ENCODE peak calls at places on chromosomes 1 and 21, in four cellular contexts. E is K562, B is IMR-90, I is GM12878. A is an unnamed sample.

GRCh38 chr1:64505232-64505943 is 35.5 kb downstream of the CACHD1 start:
- DNase-seq in E (peak), B (no peak), I (no peak), A (no peak)

GRCh38 chr1:31689821-31690220 is 14.0 kb downstream of the COL16A1 start:
- DNase-seq in E (no peak), B (peak), I (no peak), A (no peak)

GRCh38 chr1:83849191-83850061 is 149.5 kb downstream of the TTLL7 start:
- DNase-seq in E (no peak), B (no peak), I (no peak), A (no peak)

GRCh38 chr1:109134423-109134822 is 20.5 kb downstream of the ELAPOR1 start:
- DNase-seq in E (peak), B (no peak), I (no peak), A (no peak)

GRCh38 chr1:53327183-53327941 is 508 bp downstream of the LRP8 start:
- DNase-seq in E (peak), B (peak), I (no peak), A (peak)

GRCh38 chr1:228986093-228986904 is 251.0 kb downstream of the RHOU start:
- DNase-seq in E (no peak), B (peak), I (no peak), A (no peak)

GRCh38 chr1:202007703-202008489 is 2.5 kb upstream of the ELF3 start:
- DNase-seq in E (peak), B (no peak), I (no peak), A (peak)

GRCh38 chr21:29697555-29698193 is 242.1 kb downstream of the GRIK1 start:
- DNase-seq in E (no peak), B (peak), I (no peak), A (no peak)

GRCh38 chr21:29258626-29259335 is 39.9 kb upstream of the BACH1 start:
- DNase-seq in E (no peak), B (peak), I (no peak), A (no peak)

GRCh38 chr1:230801441-230801840 is 54.3 kb downstream of the CAPN9 start:
- DNase-seq in E (no peak), B (no peak), I (no peak), A (no peak)

GRCh38 chr1:109295712-109296415 is 10.9 kb downstream of the MYBPHL start:
- DNase-seq in E (no peak), B (no peak), I (no peak), A (no peak)

GRCh38 chr1:2136386-2136821 is 58.2 kb downstream of the FAAP20 start:
- DNase-seq in E (no peak), B (no peak), I (no peak), A (no peak)

GRCh38 chr1:39410915-39411436 is 80.5 kb upstream of the BMP8A start:
- DNase-seq in E (peak), B (peak), I (no peak), A (no peak)

GRCh38 chr1:113615425-113615824 is 143.9 kb downstream of the PHTF1 start:
- DNase-seq in E (no peak), B (peak), I (no peak), A (no peak)

GRCh38 chr1:163120372-163120771 is 51.2 kb downstream of the RGS4 start:
- DNase-seq in E (no peak), B (no peak), I (no peak), A (no peak)

GRCh38 chr1:156337888-156338179 is 258 bp downstream of the CCT3 start:
- DNase-seq in E (no peak), B (no peak), I (no peak), A (no peak)

GRCh38 chr1:239706245-239706892 is 320.0 kb downstream of the CHRM3 start:
- DNase-seq in E (no peak), B (no peak), I (no peak), A (no peak)

GRCh38 chr1:228287541-228288425 is 79.9 kb downstream of the OBSCN start:
- DNase-seq in E (no peak), B (no peak), I (no peak), A (no peak)

GRCh38 chr1:220409751-220410370 is 118.1 kb upstream of the MARK1 start:
- DNase-seq in E (no peak), B (no peak), I (no peak), A (no peak)

GRCh38 chr1:8497196-8497878 is 179.4 kb downstream of the SLC45A1 start:
- DNase-seq in E (no peak), B (peak), I (no peak), A (no peak)

GRCh38 chr1:183457449-183457848 is 14.8 kb upstream of the SMG7 start:
- DNase-seq in E (no peak), B (no peak), I (no peak), A (no peak)

GRCh38 chr1:168362991-168363390 is 82.3 kb downstream of the TBX19 start:
- DNase-seq in E (no peak), B (no peak), I (no peak), A (no peak)

GRCh38 chr1:194644528-194644927 is 1458.1 kb upstream of the B3GALT2 start:
- DNase-seq in E (no peak), B (no peak), I (no peak), A (no peak)

GRCh38 chr1:113192242-113192641 is 119.2 kb downstream of the LRIG2 start:
- DNase-seq in E (peak), B (no peak), I (no peak), A (no peak)

GRCh38 chr1:84600796-84601195 is 26.6 kb upstream of the CTBS start:
- DNase-seq in E (no peak), B (no peak), I (no peak), A (no peak)

GRCh38 chr1:205967555-205968335 is 24.5 kb upstream of the SLC26A9 start:
- DNase-seq in E (no peak), B (peak), I (no peak), A (no peak)

GRCh38 chr1:106768077-106768476 is 288.4 kb upstream of the PRMT6 start:
- DNase-seq in E (no peak), B (no peak), I (no peak), A (no peak)

GRCh38 chr1:88490676-88491075 is 193.4 kb upstream of the PKN2 start:
- DNase-seq in E (no peak), B (no peak), I (no peak), A (no peak)

GRCh38 chr1:38738207-38738606 is 121.4 kb downstream of the RRAGC start:
- DNase-seq in E (no peak), B (no peak), I (no peak), A (no peak)

GRCh38 chr1:14529436-14529835 is 69.0 kb upstream of the KAZN start:
- DNase-seq in E (no peak), B (no peak), I (no peak), A (no peak)

GRCh38 chr1:234607091-234608025 is 2.6 kb downstream of the IRF2BP2 start:
- DNase-seq in E (no peak), B (no peak), I (no peak), A (no peak)

GRCh38 chr1:98468111-98468717 is 193.3 kb upstream of the SNX7 start:
- DNase-seq in E (no peak), B (peak), I (no peak), A (no peak)

GRCh38 chr1:219713981-219714381 is 101.1 kb upstream of the ZC3H11B start:
- DNase-seq in E (no peak), B (no peak), I (no peak), A (no peak)

GRCh38 chr1:39576016-39576657 is 453 bp downstream of the PABPC4 start:
- DNase-seq in E (peak), B (no peak), I (no peak), A (no peak)

GRCh38 chr1:218330043-218330623 is 15.0 kb upstream of the TGFB2 start:
- DNase-seq in E (peak), B (peak), I (no peak), A (no peak)

GRCh38 chr1:101236546-101237228 is at the start of gene S1PR1:
- DNase-seq in E (peak), B (peak), I (peak), A (peak)

GRCh38 chr21:36815284-36815683 is 116.4 kb downstream of the SIM2 start:
- DNase-seq in E (no peak), B (no peak), I (no peak), A (no peak)

GRCh38 chr1:53346814-53347176 is 18.9 kb upstream of the LRP8 start:
- DNase-seq in E (no peak), B (no peak), I (no peak), A (peak)

GRCh38 chr1:165383067-165383466 is 26.6 kb upstream of the LMX1A start:
- DNase-seq in E (no peak), B (peak), I (no peak), A (no peak)

GRCh38 chr1:91885331-91885715 is 628 bp downstream of the TGFBR3 start:
- DNase-seq in E (peak), B (peak), I (no peak), A (no peak)
- TF ChIP-seq CHD1 in E (no peak), B (no peak), I (no peak), A (no peak)

DNA sequence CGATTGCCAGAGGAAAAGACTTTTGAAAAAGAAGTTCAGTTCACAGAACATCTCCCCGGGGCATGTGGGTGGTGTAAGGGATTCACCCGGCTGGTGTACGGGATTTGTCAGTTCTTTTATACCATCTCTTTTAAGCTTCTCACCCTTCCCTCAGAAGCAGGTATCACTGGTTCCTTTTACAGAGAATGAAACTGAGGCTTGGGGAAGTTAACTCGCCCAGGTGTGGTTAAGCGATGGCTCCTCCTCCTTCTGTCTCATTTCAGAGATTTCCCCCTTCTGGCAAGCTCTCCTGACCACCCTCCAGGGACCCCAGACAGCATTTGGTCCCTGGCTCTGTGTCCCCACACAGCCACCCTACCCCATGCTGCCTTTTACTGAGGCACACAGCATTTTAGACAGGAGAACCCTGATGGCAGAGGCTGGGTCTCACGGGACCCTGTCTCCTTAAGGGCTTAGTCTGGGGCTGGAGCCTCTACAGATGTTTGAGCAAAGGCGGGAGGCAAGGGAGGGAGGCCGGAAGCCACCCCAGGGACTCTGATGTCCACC is 2.8 kb upstream of the ECE1 start:
- DNase-seq in E (no peak), B (no peak), I (peak), A (no peak)
- TF ChIP-seq CHD1 in E (no peak), B (no peak), I (no peak), A (no peak)

DNA sequence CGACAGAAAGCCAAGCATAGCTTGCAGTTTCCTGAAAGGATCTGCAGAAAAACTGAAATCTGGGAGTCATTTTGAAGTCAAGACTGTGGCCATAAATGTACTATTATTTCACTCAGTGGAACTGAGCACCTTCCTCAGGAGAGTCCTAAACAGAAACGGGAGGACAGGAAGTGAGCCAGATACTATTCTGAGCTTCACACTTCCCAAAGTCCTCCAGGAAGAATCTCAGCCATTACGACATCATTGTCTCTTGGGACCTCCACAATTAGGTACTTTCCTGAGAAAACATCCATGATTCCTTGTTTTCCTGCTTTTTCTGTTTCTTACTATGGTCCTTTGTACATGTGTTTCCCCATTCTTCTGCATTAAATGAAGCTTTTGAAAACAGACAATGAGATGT is 299.2 kb upstream of the USP25 start:
- DNase-seq in E (no peak), B (no peak), I (no peak), A (no peak)
- TF ChIP-seq CHD1 in E (no peak), B (no peak), I (no peak), A (no peak)

DNA sequence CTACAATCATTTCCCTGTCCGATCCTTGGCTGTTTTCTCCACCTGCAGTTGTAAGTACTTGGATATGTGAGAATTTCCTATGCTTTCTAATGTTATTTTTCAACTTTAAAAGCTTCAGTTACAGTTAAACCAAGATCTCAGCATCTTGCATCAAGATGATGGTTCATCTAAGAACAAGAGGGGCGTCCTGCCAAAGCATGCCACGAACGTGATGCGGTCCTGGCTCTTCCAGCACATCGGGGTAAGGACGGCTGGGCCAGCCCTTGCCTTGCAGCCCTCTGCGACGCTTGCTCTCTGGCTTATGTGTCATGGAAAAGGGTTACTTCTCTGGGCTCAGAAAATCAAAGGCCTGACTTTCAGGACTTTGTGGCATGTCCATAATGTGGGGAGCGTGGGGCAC is 46.8 kb downstream of the PKNOX1 start:
- DNase-seq in E (no peak), B (no peak), I (no peak), A (no peak)
- TF ChIP-seq CHD1 in E (no peak), B (no peak), I (no peak), A (no peak)

GRCh38 chr1:212608956-212609700 is 567 bp downstream of the ATF3 start:
- DNase-seq in E (peak), B (no peak), I (no peak), A (no peak)

GRCh38 chr1:212610575-212610967 is 2.0 kb downstream of the ATF3 start:
- DNase-seq in E (no peak), B (no peak), I (no peak), A (no peak)

GRCh38 chr1:212611000-212611636 is 2.6 kb downstream of the ATF3 start:
- DNase-seq in E (no peak), B (no peak), I (no peak), A (no peak)

GRCh38 chr1:212608209-212608955 is at the start of gene ATF3:
- DNase-seq in E (peak), B (peak), I (peak), A (peak)

DNA sequence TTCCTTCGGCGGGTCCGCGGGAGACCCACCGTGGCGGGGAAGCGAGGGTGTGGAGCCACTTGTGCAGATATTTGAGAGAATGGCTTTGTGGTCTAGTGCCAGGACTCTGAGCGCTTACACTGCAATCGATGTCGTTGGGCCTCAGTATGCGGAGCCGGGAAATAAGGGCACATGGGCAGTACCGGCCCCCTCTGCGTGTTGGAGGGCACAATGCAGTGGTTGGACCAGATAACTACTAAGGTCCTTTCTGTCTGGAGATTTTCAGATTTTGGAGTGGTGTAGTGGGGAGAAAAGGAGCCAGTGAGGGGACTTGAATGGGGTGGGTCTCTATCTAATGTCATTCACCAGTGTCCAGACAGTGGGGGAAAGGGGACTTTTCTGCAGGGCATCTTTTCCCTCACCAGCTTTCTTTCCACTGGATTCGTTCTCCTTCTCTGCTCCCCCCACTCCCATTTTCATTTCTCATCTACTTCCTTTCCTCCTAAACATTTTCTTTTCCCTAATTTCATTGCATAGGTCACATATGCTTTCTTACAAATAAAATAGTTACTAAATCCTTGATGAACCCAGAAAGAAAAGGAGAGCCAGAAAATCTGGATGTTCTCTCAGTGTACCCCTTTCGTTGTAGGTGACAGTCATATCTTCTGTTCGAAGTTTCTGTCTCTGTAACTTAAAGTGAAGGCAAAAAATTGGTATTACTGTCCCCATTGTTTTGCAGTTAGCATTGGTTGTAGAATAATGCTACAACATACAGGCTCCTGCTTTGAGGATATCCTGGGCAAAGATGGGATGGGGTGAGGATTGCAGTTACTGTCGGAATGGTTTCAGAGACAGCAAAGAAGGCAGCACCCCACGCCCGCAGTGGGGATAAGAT is 1.4 kb downstream of the ATF3 start:
- DNase-seq in E (no peak), B (no peak), I (no peak), A (no peak)
- TF ChIP-seq CHD1 in E (no peak), B (peak), I (no peak), A (no peak)

GRCh38 chr1:170742600-170742999 is 78.7 kb downstream of the PRRX1 start:
- DNase-seq in E (no peak), B (no peak), I (no peak), A (no peak)

GRCh38 chr1:170739803-170740202 is 75.9 kb downstream of the PRRX1 start:
- DNase-seq in E (no peak), B (no peak), I (no peak), A (no peak)

GRCh38 chr1:170741678-170742077 is 77.7 kb downstream of the PRRX1 start:
- DNase-seq in E (no peak), B (no peak), I (no peak), A (no peak)

DNA sequence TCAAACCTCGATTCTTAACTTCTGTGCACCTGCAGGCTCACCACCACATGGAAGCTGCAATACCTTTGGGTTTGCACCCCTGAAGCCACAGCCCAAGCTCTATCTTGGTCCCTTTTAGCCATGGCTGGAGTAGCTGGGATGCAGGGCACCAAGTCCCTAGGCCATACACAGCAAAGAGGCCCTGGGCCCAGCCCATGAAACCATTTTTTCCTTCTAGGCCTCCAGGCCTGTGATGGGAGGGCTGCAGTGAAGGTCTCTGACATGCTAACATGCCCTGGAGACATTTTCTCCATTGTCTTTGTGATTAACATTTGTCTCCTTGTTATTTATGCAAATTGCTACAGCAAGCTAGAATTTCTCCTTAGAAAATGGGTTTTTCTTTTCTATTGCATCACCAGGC is 79.2 kb downstream of the PRRX1 start:
- DNase-seq in E (no peak), B (no peak), I (no peak), A (no peak)
- TF ChIP-seq CHD1 in E (no peak), B (no peak), I (no peak), A (no peak)

DNA sequence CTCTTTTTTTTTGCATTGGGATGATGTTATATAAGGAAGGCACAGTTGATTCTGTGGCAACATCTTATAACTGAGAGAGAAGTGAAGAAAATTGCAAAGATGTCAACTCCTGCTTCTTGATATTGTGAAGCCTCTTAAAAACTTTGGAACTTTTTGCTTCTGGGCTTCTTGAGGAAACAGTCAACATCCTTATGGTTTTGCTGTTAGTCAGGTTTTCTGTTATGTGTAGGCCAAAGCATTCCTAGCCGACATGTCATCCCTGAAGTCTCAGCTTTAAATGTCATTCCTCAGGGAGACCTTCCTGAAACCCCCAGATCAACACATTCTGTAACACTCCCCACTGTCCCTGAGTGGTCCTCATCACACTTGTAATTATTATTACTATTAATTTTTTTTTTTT is 12.6 kb downstream of the FALEC start:
- DNase-seq in E (no peak), B (peak), I (no peak), A (no peak)
- TF ChIP-seq CHD1 in E (no peak), B (no peak), I (no peak), A (no peak)

DNA sequence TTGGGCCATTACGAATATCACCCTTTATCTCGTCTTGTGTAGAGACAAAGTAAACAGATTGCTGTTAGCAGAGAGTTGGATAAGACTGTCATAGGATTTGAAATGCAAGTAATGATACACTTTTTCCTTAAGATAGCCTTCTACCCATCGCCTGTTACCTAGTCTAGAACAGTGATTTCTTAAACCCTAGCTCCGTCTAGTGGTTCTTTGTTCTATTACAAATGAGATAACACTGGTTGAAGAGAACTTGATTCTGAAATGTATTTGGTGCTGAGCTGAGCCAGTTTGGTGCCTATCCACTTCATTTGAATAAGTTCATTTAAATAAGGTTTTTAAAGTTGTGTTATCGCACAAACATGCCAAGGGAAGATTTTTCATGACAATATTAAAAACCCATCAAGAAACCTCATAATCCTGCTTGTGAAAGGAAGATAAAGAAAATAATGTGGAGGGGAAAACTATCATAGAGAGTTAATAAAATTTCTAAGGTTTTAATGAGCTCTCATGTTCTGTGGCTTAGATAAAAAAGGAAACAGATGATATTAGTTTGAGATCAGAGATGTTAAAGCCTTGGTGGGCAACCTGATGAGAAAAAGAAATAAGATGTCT is 1.5 kb upstream of the KCNH1 start:
- DNase-seq in E (peak), B (peak), I (peak), A (no peak)
- TF ChIP-seq CHD1 in E (no peak), B (no peak), I (no peak), A (no peak)

GRCh38 chr1:27504588-27505419 is 14.8 kb upstream of the WASF2 start:
- DNase-seq in E (peak), B (peak), I (no peak), A (peak)
- TF ChIP-seq CHD1 in E (no peak), B (no peak), I (no peak), A (no peak)

A was measured in H1.